ENCODE peak calls at places on chromosomes 1 and 21, in eight cellular contexts. S, M, Q, A, X, Y, J and Z are unnamed samples.

GRCh38 chr1:107875689-107876088 is 89.3 kb downstream of the VAV3 start:
- DNase-seq in A (no peak), M (peak; percentile 40), S (no peak), J (no peak), Q (no peak), Y (no peak), X (no peak), Z (no peak)

GRCh38 chr1:9153152-9153551 is 24.2 kb upstream of the GPR157 start:
- DNase-seq in J (no peak), Y (no peak), S (no peak), X (no peak), A (no peak), M (no peak), Q (no peak), Z (no peak)

GRCh38 chr21:46610018-46610701 is 5.3 kb upstream of the S100B start:
- DNase-seq in Q (no peak), X (no peak), Y (no peak), J (no peak), A (no peak), S (no peak), M (no peak), Z (no peak)

GRCh38 chr1:31297273-31298247 is 728 bp downstream of the ZCCHC17 start:
- DNase-seq in S (peak; percentile 36), Y (peak; percentile 9), M (peak; percentile 16), J (no peak), Q (peak; percentile 7), X (no peak), A (no peak), Z (no peak)

GRCh38 chr1:31102501-31102950 is 37.0 kb upstream of the PUM1 start:
- DNase-seq in Q (no peak), Y (peak; percentile 18), J (no peak), A (no peak), X (no peak), M (peak; percentile 70), S (peak; percentile 70), Z (no peak)

GRCh38 chr1:39089811-39090519 is 63.8 kb downstream of the NDUFS5 start:
- DNase-seq in S (peak; percentile 33), X (no peak), J (no peak), Q (no peak), M (peak; percentile 21), A (no peak), Y (peak; percentile 39), Z (no peak)

GRCh38 chr1:84152649-84153056 is 8.6 kb downstream of the PRKACB start:
- DNase-seq in X (no peak), Y (no peak), Q (no peak), S (peak; percentile 70), J (no peak), A (no peak), M (no peak), Z (no peak)

GRCh38 chr1:6424619-6425593 is at the start of gene ESPN:
- DNase-seq in Y (peak; percentile 42), M (peak; percentile 62), A (no peak), Q (no peak), X (no peak), S (no peak), J (no peak), Z (no peak)

GRCh38 chr1:170133663-170134062 is 12.1 kb upstream of the NTMT2 start:
- DNase-seq in Q (no peak), Y (no peak), J (no peak), X (no peak), S (no peak), A (no peak), M (no peak), Z (no peak)

GRCh38 chr1:49340576-49340975 is 563.9 kb upstream of the BEND5 start:
- DNase-seq in S (no peak), Y (no peak), Q (no peak), X (no peak), J (no peak), A (no peak), M (peak; percentile 68), Z (no peak)

GRCh38 chr1:203990118-203990517 is 82.8 kb upstream of the SOX13 start:
- DNase-seq in S (no peak), J (no peak), X (no peak), Y (no peak), M (no peak), A (no peak), Q (no peak), Z (no peak)

GRCh38 chr1:29186707-29187106 is 5.0 kb upstream of the SRSF4 start:
- DNase-seq in Q (no peak), A (no peak), M (no peak), J (no peak), Y (no peak), S (no peak), X (no peak), Z (no peak)

GRCh38 chr1:46166521-46167462 is 8.1 kb upstream of the TSPAN1 start:
- DNase-seq in J (peak; percentile 41), M (no peak), Y (peak; percentile 44), Q (peak; percentile 73), S (no peak), A (peak; percentile 48), X (no peak), Z (peak; percentile 65)

GRCh38 chr1:51622455-51622913 is 5.6 kb downstream of the OSBPL9 start:
- DNase-seq in A (peak; percentile 70), Y (peak; percentile 50), X (no peak), J (peak; percentile 9), S (peak; percentile 84), M (peak; percentile 97), Q (no peak), Z (no peak)

GRCh38 chr21:27110956-27111355 is 144.1 kb upstream of the ADAMTS5 start:
- DNase-seq in Y (no peak), Q (no peak), J (no peak), S (no peak), X (no peak), M (no peak), A (no peak), Z (no peak)

GRCh38 chr1:115412286-115412685 is 74.2 kb upstream of the NGF start:
- DNase-seq in S (peak; percentile 42), X (no peak), Y (no peak), M (no peak), J (no peak), A (no peak), Q (no peak), Z (no peak)

GRCh38 chr21:32719085-32719484 is 8.7 kb downstream of the SYNJ1 start:
- DNase-seq in X (no peak), M (no peak), Y (no peak), S (no peak), A (no peak), J (no peak), Q (no peak), Z (no peak)

GRCh38 chr1:31084782-31085569 is 19.5 kb upstream of the PUM1 start:
- DNase-seq in Y (no peak), Q (no peak), J (no peak), A (no peak), S (no peak), X (no peak), M (no peak), Z (no peak)

GRCh38 chr1:28067523-28068090 is 20.8 kb downstream of the EYA3 start:
- DNase-seq in Y (no peak), X (no peak), S (peak; percentile 59), M (peak; percentile 29), J (no peak), A (no peak), Q (no peak), Z (no peak)

GRCh38 chr1:241237873-241238272 is 119.1 kb downstream of the RGS7 start:
- DNase-seq in M (no peak), J (no peak), Q (no peak), X (no peak), S (no peak), Y (no peak), A (no peak), Z (no peak)

GRCh38 chr1:6198646-6199297 is 623 bp downstream of the RPL22 start:
- DNase-seq in M (no peak), Q (peak; percentile 18), Y (no peak), J (no peak), X (no peak), S (no peak), A (no peak), Z (no peak)

GRCh38 chr1:116490588-116490987 is 80.2 kb downstream of the CD58 start:
- DNase-seq in X (no peak), M (no peak), S (no peak), Q (no peak), Y (no peak), J (no peak), A (no peak), Z (no peak)

GRCh38 chr1:26126321-26127084 is 14.9 kb downstream of the PDIK1L start:
- DNase-seq in Y (no peak), X (no peak), M (peak; percentile 92), A (no peak), J (peak; percentile 24), Q (peak; percentile 94), S (peak; percentile 30), Z (no peak)

GRCh38 chr1:45319761-45320160 is 6.9 kb upstream of the HPDL start:
- DNase-seq in J (no peak), Q (no peak), S (no peak), X (no peak), M (no peak), Y (no peak), A (no peak), Z (no peak)

GRCh38 chr1:81439046-81439823 is 361.5 kb upstream of the ADGRL2 start:
- DNase-seq in S (no peak), Q (no peak), X (no peak), J (no peak), Y (no peak), A (no peak), M (no peak), Z (no peak)

GRCh38 chr1:171226757-171227370 is 21.4 kb upstream of the FMO1 start:
- DNase-seq in X (no peak), Y (peak; percentile 77), Q (no peak), J (peak; percentile 5), A (no peak), M (peak; percentile 83), S (peak; percentile 80), Z (peak; percentile 15)

GRCh38 chr1:24199291-24199900 is 12.3 kb upstream of the IFNLR1 start:
- DNase-seq in J (peak; percentile 70), S (peak; percentile 46), M (peak; percentile 76), Q (peak; percentile 76), A (peak; percentile 48), X (peak; percentile 35), Y (peak; percentile 77), Z (peak; percentile 54)

GRCh38 chr1:55506686-55507577 is 291.8 kb upstream of the USP24 start:
- DNase-seq in X (no peak), M (peak; percentile 96), J (no peak), S (peak; percentile 43), Y (peak; percentile 54), Q (no peak), A (no peak), Z (no peak)

GRCh38 chr21:16072692-16073091 is 342.9 kb downstream of the USP25 start:
- DNase-seq in M (peak; percentile 67), X (no peak), J (no peak), S (peak; percentile 79), Y (peak; percentile 54), A (no peak), Q (no peak), Z (no peak)

GRCh38 chr21:15976807-15977206 is 247.0 kb downstream of the USP25 start:
- DNase-seq in Q (no peak), S (peak; percentile 20), Y (no peak), M (peak; percentile 33), J (no peak), X (no peak), A (no peak), Z (no peak)

GRCh38 chr1:10573446-10573845 is 98.7 kb downstream of the PEX14 start:
- DNase-seq in Y (peak; percentile 18), Q (no peak), M (no peak), J (no peak), A (no peak), X (no peak), S (peak; percentile 16), Z (no peak)

GRCh38 chr1:56788588-56788987 is 30.6 kb downstream of the FYB2 start:
- DNase-seq in A (no peak), S (peak; percentile 4), X (no peak), Q (no peak), M (peak; percentile 6), J (no peak), Y (no peak), Z (no peak)

GRCh38 chr1:14915356-14916054 is 238.0 kb upstream of the TMEM51 start:
- DNase-seq in J (peak; percentile 36), A (peak; percentile 33), Q (no peak), M (peak; percentile 51), S (peak; percentile 18), Y (peak; percentile 71), X (no peak), Z (peak; percentile 58)

GRCh38 chr1:227889047-227889862 is 58.5 kb downstream of the WNT9A start:
- DNase-seq in M (no peak), X (no peak), J (no peak), S (peak; percentile 16), Q (no peak), Y (no peak), A (no peak), Z (peak; percentile 16)